ENCODE peak calls at places on chromosomes 3 and 15, in four cellular contexts. N is effector memory CD4-positive, alpha-beta T cell; U is thyroid gland; W is GM06990. G is an unnamed sample.

GRCh38 chr3:160296591-160296990 is 71.4 kb downstream of the C3orf80 start:
- DNase-seq in W (no peak), U (no peak), N (no peak), G (no peak)

GRCh38 chr15:101407966-101408775 is 81.3 kb downstream of the PCSK6 start:
- DNase-seq in U (no peak), N (no peak), W (no peak), G (no peak)

GRCh38 chr3:182597621-182598041 is 195.7 kb upstream of the ATP11B start:
- DNase-seq in N (no peak), W (no peak), U (no peak), G (no peak)

GRCh38 chr15:77688270-77689058 is 55.8 kb upstream of the LINGO1 start:
- DNase-seq in W (no peak), U (no peak), N (no peak), G (no peak)

GRCh38 chr15:71440479-71441071 is 325.3 kb downstream of the THSD4 start:
- DNase-seq in W (peak; percentile 18), U (no peak), N (no peak), G (no peak)

GRCh38 chr3:10189557-10190374 is 25.0 kb downstream of the IRAK2 start:
- DNase-seq in U (peak; percentile 75), W (no peak), N (peak; percentile 31), G (no peak)

GRCh38 chr15:78830514-78831228 is 19.4 kb upstream of the ADAMTS7 start:
- DNase-seq in U (no peak), N (no peak), W (peak; percentile 30), G (no peak)

GRCh38 chr15:37084602-37085001 is 15.7 kb downstream of the MEIS2 start:
- DNase-seq in W (no peak), N (no peak), U (no peak), G (no peak)

GRCh38 chr15:81296673-81297072 is 27.3 kb downstream of the STARD5 start:
- DNase-seq in U (peak; percentile 12), N (peak; percentile 66), W (peak; percentile 69), G (peak; percentile 33)

GRCh38 chr15:91605576-91605975 is 247.9 kb upstream of the SLCO3A1 start:
- DNase-seq in N (no peak), U (no peak), W (no peak), G (no peak)

GRCh38 chr15:38149315-38149714 is 103.3 kb upstream of the SPRED1 start:
- DNase-seq in U (no peak), W (no peak), N (no peak), G (no peak)

GRCh38 chr3:22608721-22609120 is 594.4 kb upstream of the UBE2E2 start:
- DNase-seq in U (no peak), W (no peak), N (no peak), G (no peak)

GRCh38 chr3:148042663-148043445 is 633.7 kb downstream of the ZIC1 start:
- DNase-seq in W (no peak), U (no peak), N (no peak), G (no peak)

GRCh38 chr15:65087411-65087810 is 10.9 kb downstream of the KBTBD13 start:
- DNase-seq in W (no peak), U (peak; percentile 87), N (no peak), G (no peak)

GRCh38 chr3:139127101-139127500 is 82.4 kb upstream of the PRR23C start:
- DNase-seq in W (no peak), U (no peak), N (no peak), G (no peak)

GRCh38 chr3:48429416-48430358 is at the start of gene PLXNB1:
- DNase-seq in N (peak; percentile 68), W (peak; percentile 67), U (peak; percentile 96), G (peak; percentile 71)

GRCh38 chr3:169661567-169662214 is 1.8 kb downstream of the MECOM start:
- DNase-seq in N (no peak), W (no peak), U (peak; percentile 22), G (no peak)

GRCh38 chr3:177357352-177358084 is 160.2 kb upstream of the TBL1XR1 start:
- DNase-seq in U (peak; percentile 37), W (no peak), N (no peak), G (no peak)

GRCh38 chr3:129282727-129283327 is 4.2 kb downstream of the HMCES start:
- DNase-seq in U (no peak), W (peak; percentile 83), N (no peak), G (no peak)

GRCh38 chr15:38860253-38860652 is 295.6 kb upstream of the RASGRP1 start:
- DNase-seq in W (no peak), U (no peak), N (no peak), G (no peak)

GRCh38 chr3:149547954-149548728 is 73.6 kb downstream of the TM4SF4 start:
- DNase-seq in W (no peak), N (no peak), U (peak; percentile 17), G (no peak)

GRCh38 chr15:53693729-53694533 is 65.5 kb downstream of the WDR72 start:
- DNase-seq in U (peak; percentile 94), W (no peak), N (no peak), G (no peak)

GRCh38 chr3:181906338-181906737 is 194.6 kb downstream of the SOX2 start:
- DNase-seq in N (no peak), W (peak; percentile 49), U (no peak), G (no peak)

GRCh38 chr3:133506215-133506901 is 67.1 kb upstream of the CDV3 start:
- DNase-seq in N (peak; percentile 15), W (peak; percentile 62), U (no peak), G (no peak)

GRCh38 chr15:85479071-85479647 is 98.8 kb downstream of the AKAP13 start:
- DNase-seq in W (no peak), N (no peak), U (no peak), G (no peak)

GRCh38 chr3:143830063-143830462 is 18.2 kb downstream of the SLC9A9 start:
- DNase-seq in W (no peak), U (no peak), N (no peak), G (no peak)

GRCh38 chr15:66563126-66563525 is 2.7 kb downstream of the LCTL start:
- DNase-seq in U (no peak), W (no peak), N (no peak), G (no peak)

GRCh38 chr3:123559040-123559861 is 25.6 kb downstream of the HACD2 start:
- DNase-seq in W (peak; percentile 10), U (no peak), N (no peak), G (no peak)

GRCh38 chr15:68888419-68888818 is 41.9 kb upstream of the SPESP1 start:
- DNase-seq in U (no peak), N (no peak), W (peak; percentile 10), G (no peak)

GRCh38 chr15:91704343-91704742 is 149.2 kb upstream of the SLCO3A1 start:
- DNase-seq in W (no peak), N (no peak), U (no peak), G (no peak)

GRCh38 chr3:158057666-158058065 is 48.6 kb downstream of the SHOX2 start:
- DNase-seq in U (no peak), W (no peak), N (no peak), G (no peak)

G was measured in T-helper 17 cell.